ENCODE peak calls at places on chromosome 9, in ten cellular contexts. E is head of caudate nucleus, G is colonic mucosa, I is uterus, D is progenitor cell of endocrine pancreas, R is NCI-H446, P is iPS-NIHi11, L is NT2/D1, K is H54, W is ELR. H is an unnamed sample.

GRCh38 chr9:124353811-124354274 is 61.4 kb downstream of the PSMB7 start:
- DNase-seq in K (no peak), W (no peak), P (no peak), G (no peak), L (no peak), D (no peak), E (peak; percentile 29), I (no peak), R (no peak), H (no peak)

GRCh38 chr9:129655142-129655541 is 10.3 kb upstream of the PRRX2 start:
- DNase-seq in L (no peak), K (no peak), W (no peak), R (no peak), E (no peak), G (no peak), I (no peak), P (no peak), D (no peak), H (no peak)

GRCh38 chr9:133201424-133202144 is 7.5 kb downstream of the OBP2B start:
- DNase-seq in L (no peak), G (no peak), P (no peak), R (no peak), D (no peak), I (no peak), E (no peak), W (no peak), K (no peak), H (no peak)

GRCh38 chr9:121962421-121962820 is 130.7 kb downstream of the TTLL11 start:
- DNase-seq in L (no peak), G (no peak), W (peak; percentile 52), I (no peak), P (no peak), E (no peak), D (no peak), K (no peak), R (no peak), H (no peak)

GRCh38 chr9:135783540-135784245 is 81.7 kb downstream of the KCNT1 start:
- DNase-seq in E (no peak), P (no peak), I (no peak), G (no peak), K (no peak), L (no peak), D (no peak), W (peak; percentile 10), R (no peak), H (no peak)

GRCh38 chr9:100190339-100190738 is 91.3 kb downstream of the INVS start:
- DNase-seq in I (no peak), D (no peak), E (no peak), R (no peak), K (no peak), W (no peak), L (no peak), P (no peak), G (no peak), H (no peak)

GRCh38 chr9:14131353-14132088 is 182.4 kb downstream of the NFIB start:
- DNase-seq in K (no peak), D (no peak), R (no peak), G (no peak), I (no peak), L (no peak), W (no peak), P (no peak), E (no peak), H (no peak)

GRCh38 chr9:125649826-125650225 is 57.2 kb downstream of the MAPKAP1 start:
- DNase-seq in W (peak; percentile 57), K (no peak), D (no peak), G (no peak), P (no peak), E (no peak), R (no peak), L (no peak), I (no peak), H (no peak)

GRCh38 chr9:6893350-6894131 is 135.8 kb downstream of the KDM4C start:
- DNase-seq in K (no peak), D (no peak), R (no peak), I (no peak), W (no peak), G (no peak), L (no peak), P (no peak), E (no peak), H (no peak)

GRCh38 chr9:108180511-108180910 is 675.3 kb downstream of the ACTL7B start:
- DNase-seq in K (no peak), E (no peak), D (no peak), L (no peak), R (no peak), I (no peak), W (no peak), P (no peak), G (peak; percentile 44), H (no peak)

GRCh38 chr9:116160676-116161571 is 7.3 kb downstream of the PAPPA start:
- DNase-seq in E (no peak), L (no peak), P (no peak), I (no peak), D (no peak), W (no peak), G (no peak), R (no peak), K (no peak), H (no peak)

GRCh38 chr9:75885652-75886051 is 4.8 kb upstream of the PCSK5 start:
- DNase-seq in W (no peak), K (no peak), E (no peak), D (no peak), P (no peak), L (no peak), R (no peak), I (no peak), G (no peak), H (no peak)

GRCh38 chr9:138120072-138120471 is 242.5 kb downstream of the CACNA1B start:
- DNase-seq in E (no peak), I (no peak), R (no peak), G (no peak), W (no peak), L (no peak), P (no peak), D (no peak), K (no peak), H (no peak)

GRCh38 chr9:38685535-38685934 is 34.4 kb downstream of the FAM240B start:
- DNase-seq in K (no peak), G (no peak), L (no peak), R (no peak), W (no peak), D (no peak), I (no peak), E (peak; percentile 67), P (no peak), H (no peak)

GRCh38 chr9:129737479-129738269 is 15.2 kb downstream of the PTGES start:
- DNase-seq in R (peak; percentile 73), D (peak; percentile 81), L (peak; percentile 66), I (peak; percentile 85), K (peak; percentile 56), G (peak; percentile 92), P (peak; percentile 94), E (peak; percentile 86), W (peak; percentile 81), H (peak; percentile 59)

GRCh38 chr9:87234854-87235253 is 262.8 kb upstream of the DAPK1 start:
- DNase-seq in E (no peak), D (no peak), K (no peak), W (no peak), I (no peak), G (no peak), P (no peak), R (no peak), L (no peak), H (no peak)

GRCh38 chr9:105373723-105374122 is 74.1 kb upstream of the FSD1L start:
- DNase-seq in D (no peak), E (no peak), W (no peak), K (no peak), P (no peak), L (no peak), I (no peak), R (no peak), G (no peak), H (no peak)

GRCh38 chr9:34993502-34994428 is 4.2 kb downstream of the DNAJB5 start:
- DNase-seq in R (peak; percentile 60), L (peak; percentile 89), K (peak; percentile 11), I (peak; percentile 90), G (peak; percentile 35), W (no peak), P (no peak), E (peak; percentile 50), D (no peak), H (peak; percentile 98)

GRCh38 chr9:116646661-116647514 is 40.2 kb upstream of the TRIM32 start:
- DNase-seq in L (peak; percentile 44), D (no peak), K (no peak), I (no peak), R (no peak), G (no peak), W (peak; percentile 54), P (peak; percentile 48), E (no peak), H (no peak)

GRCh38 chr9:77588319-77588937 is 59.7 kb downstream of the GNA14 start:
- DNase-seq in D (no peak), I (no peak), L (peak; percentile 30), P (peak; percentile 13), R (no peak), K (peak; percentile 72), G (no peak), W (peak; percentile 94), E (no peak), H (no peak)

GRCh38 chr9:18825775-18826174 is 207.2 kb downstream of the SAXO1 start:
- DNase-seq in G (no peak), D (no peak), I (no peak), L (no peak), K (no peak), R (no peak), P (no peak), E (no peak), W (no peak), H (no peak)

GRCh38 chr9:127979333-127980055 is 1.3 kb downstream of the EEIG1 start:
- DNase-seq in P (no peak), I (peak; percentile 61), E (peak; percentile 92), G (peak; percentile 76), L (no peak), R (peak; percentile 22), D (no peak), K (peak; percentile 81), W (peak; percentile 62), H (no peak)

GRCh38 chr9:92608221-92609141 is 61.5 kb downstream of the IPPK start:
- DNase-seq in R (peak; percentile 61), D (no peak), K (no peak), I (no peak), P (no peak), L (no peak), W (no peak), G (no peak), E (peak; percentile 51), H (no peak)

GRCh38 chr9:99515874-99516656 is 294.0 kb downstream of the SEC61B start:
- DNase-seq in W (no peak), K (no peak), E (no peak), L (no peak), G (no peak), P (no peak), R (no peak), I (no peak), D (no peak), H (no peak)

GRCh38 chr9:88577736-88578485 is 42.9 kb downstream of the NXNL2 start:
- DNase-seq in W (no peak), K (no peak), D (no peak), G (no peak), L (no peak), I (no peak), P (no peak), E (no peak), R (no peak), H (no peak)

GRCh38 chr9:18658764-18659705 is 185.1 kb downstream of the ADAMTSL1 start:
- DNase-seq in L (no peak), E (no peak), I (no peak), K (no peak), R (no peak), P (no peak), W (peak; percentile 75), G (no peak), D (no peak), H (no peak)

GRCh38 chr9:93061791-93062299 is 3.3 kb downstream of the SUSD3 start:
- DNase-seq in P (peak; percentile 54), D (no peak), I (peak; percentile 44), R (no peak), E (no peak), L (no peak), K (no peak), W (no peak), G (peak; percentile 44), H (no peak)

GRCh38 chr9:90772381-90772780 is 29.2 kb upstream of the SYK start:
- DNase-seq in K (no peak), L (no peak), D (no peak), R (no peak), W (no peak), E (no peak), I (no peak), G (no peak), P (no peak), H (no peak)